ENCODE peak calls at places on chromosomes 3 and 15, in ten cellular contexts. G is RPMI8226; Z is body of pancreas; V is stimulated activated CD8-positive, alpha-beta memory T cell treated with anti-CD3 and anti-CD28 coated beads, Interleukin-4, amount 100 ng/mL, for 48 hours; I is B cell; A is GM10248; D is EH; M is HepG2; H is lower lobe of right lung; X is activated CD4-positive, alpha-beta T cell treated with anti-CD3 and anti-CD28 coated beads, Interleukin-2, amount 50 U/mL, for 1 hour. N is an unnamed sample.

GRCh38 chr3:120203016-120203415 is 82.0 kb downstream of the GPR156 start:
- DNase-seq in V (no peak), Z (peak), D (peak), A (no peak), G (no peak), H (no peak), M (no peak), I (no peak), X (no peak), N (no peak)

GRCh38 chr3:195204360-195205166 is 66.4 kb downstream of the XXYLT1 start:
- DNase-seq in M (no peak), G (peak), X (no peak), Z (no peak), V (peak), I (no peak), D (no peak), A (no peak), H (no peak), N (no peak)

GRCh38 chr3:178083906-178084823 is 452.1 kb upstream of the KCNMB2 start:
- DNase-seq in V (no peak), Z (no peak), H (no peak), D (peak), G (peak), I (no peak), A (no peak), M (peak), X (no peak), N (no peak)

GRCh38 chr3:123768480-123769359 is 115.4 kb downstream of the MYLK start:
- DNase-seq in M (no peak), Z (no peak), G (no peak), X (no peak), H (no peak), D (peak), I (no peak), A (no peak), V (no peak), N (no peak)

GRCh38 chr15:101088788-101089578 is 162.9 kb downstream of the CHSY1 start:
- DNase-seq in Z (peak), M (peak), A (peak), D (peak), X (peak), V (peak), I (peak), G (peak), H (peak), N (peak)

GRCh38 chr3:196431193-196432136 is 762 bp downstream of the UBXN7 start:
- DNase-seq in Z (peak), H (peak), M (peak), I (peak), D (peak), G (peak), A (peak), V (peak), X (peak), N (peak)

GRCh38 chr15:92922405-92923002 is 22.4 kb downstream of the CHD2 start:
- DNase-seq in Z (no peak), A (peak), G (no peak), H (no peak), D (no peak), I (peak), M (no peak), V (no peak), X (no peak), N (no peak)

GRCh38 chr15:40915106-40915661 is 14.0 kb upstream of the DLL4 start:
- DNase-seq in V (no peak), I (no peak), X (no peak), G (no peak), M (no peak), D (no peak), Z (no peak), A (no peak), H (no peak), N (no peak)

GRCh38 chr3:16665282-16665741 is 60.1 kb upstream of the DAZL start:
- DNase-seq in A (no peak), H (no peak), Z (no peak), D (peak), X (no peak), I (no peak), G (no peak), M (no peak), V (no peak), N (no peak)

GRCh38 chr3:114877378-114878118 is 269.5 kb downstream of the ZBTB20 start:
- DNase-seq in H (no peak), X (no peak), A (no peak), Z (no peak), G (no peak), V (no peak), M (no peak), D (no peak), I (no peak), N (no peak)

GRCh38 chr3:73520931-73521461 is 103.7 kb downstream of the PDZRN3 start:
- DNase-seq in D (peak), Z (no peak), A (no peak), I (no peak), X (no peak), V (no peak), M (no peak), G (no peak), H (no peak), N (peak)

GRCh38 chr3:46700772-46701171 is 420 bp upstream of the TMIE start:
- DNase-seq in G (no peak), V (no peak), A (no peak), D (peak), Z (peak), X (no peak), M (no peak), H (no peak), I (no peak), N (peak)

GRCh38 chr3:42605550-42606173 is 5.2 kb downstream of the NKTR start:
- DNase-seq in X (no peak), H (no peak), I (no peak), D (no peak), Z (peak), V (no peak), A (no peak), M (peak), G (no peak), N (no peak)

GRCh38 chr15:98592136-98592535 is 56.2 kb upstream of the IGF1R start:
- DNase-seq in D (no peak), M (no peak), Z (no peak), G (no peak), H (no peak), V (no peak), X (no peak), I (no peak), A (no peak), N (no peak)

GRCh38 chr3:55486101-55486856 is 827 bp downstream of the WNT5A start:
- DNase-seq in G (peak), D (peak), Z (peak), M (no peak), V (no peak), A (no peak), H (peak), I (no peak), X (no peak), N (peak)

GRCh38 chr15:62739082-62739481 is 303.5 kb upstream of the TPM1 start:
- DNase-seq in I (no peak), A (no peak), M (no peak), G (no peak), V (no peak), H (no peak), X (no peak), D (peak), Z (no peak), N (no peak)

GRCh38 chr3:146503459-146504202 is 34.3 kb upstream of the PLSCR2 start:
- DNase-seq in X (no peak), M (peak), I (no peak), D (peak), V (no peak), H (no peak), G (peak), Z (no peak), A (peak), N (no peak)

GRCh38 chr3:52237006-52237658 is 1.8 kb downstream of the TWF2 start:
- DNase-seq in Z (no peak), X (no peak), M (no peak), H (peak), V (no peak), D (no peak), I (no peak), G (no peak), A (no peak), N (no peak)

GRCh38 chr3:61093364-61093763 is 157.9 kb downstream of the FHIT start:
- DNase-seq in G (no peak), H (no peak), A (no peak), X (no peak), V (no peak), M (no peak), Z (no peak), I (no peak), D (no peak), N (no peak)

GRCh38 chr3:141246958-141247301 is 15.3 kb downstream of the PXYLP1 start:
- DNase-seq in V (no peak), X (no peak), H (no peak), G (no peak), I (no peak), Z (no peak), M (no peak), D (no peak), A (no peak), N (no peak)

GRCh38 chr15:58182460-58183163 is 44.4 kb downstream of the AQP9 start:
- DNase-seq in M (peak), A (peak), X (peak), G (peak), H (no peak), I (peak), D (peak), V (peak), Z (peak), N (peak)

GRCh38 chr15:75647370-75648155 is at the start of gene SNX33:
- DNase-seq in Z (peak), X (peak), G (peak), I (peak), H (peak), M (peak), V (peak), D (peak), A (peak), N (peak)

GRCh38 chr15:23014394-23015000 is 24.9 kb downstream of the TUBGCP5 start:
- DNase-seq in Z (no peak), D (no peak), M (no peak), I (no peak), X (no peak), G (no peak), H (no peak), A (no peak), V (no peak), N (no peak)

GRCh38 chr3:185976100-185976499 is 38.3 kb upstream of the TRA2B start:
- DNase-seq in H (no peak), A (no peak), Z (no peak), M (no peak), G (no peak), I (no peak), X (no peak), D (no peak), V (no peak), N (no peak)

GRCh38 chr3:156109989-156110388 is 10.4 kb upstream of the KCNAB1 start:
- DNase-seq in A (no peak), X (no peak), D (no peak), I (no peak), G (no peak), Z (no peak), V (no peak), M (no peak), H (no peak), N (no peak)

GRCh38 chr3:139764936-139765335 is 87.2 kb upstream of the NMNAT3 start:
- DNase-seq in H (no peak), X (no peak), D (peak), V (no peak), M (no peak), I (no peak), A (no peak), G (no peak), Z (no peak), N (no peak)

GRCh38 chr3:24598691-24599090 is 104.0 kb upstream of the THRB start:
- DNase-seq in M (peak), A (no peak), D (peak), H (no peak), G (no peak), V (no peak), Z (peak), I (no peak), X (no peak), N (no peak)